ENCODE peak calls at places on chromosomes 16 and 17, in eight cellular contexts. H, J, F, I, N, V, Y and A are unnamed samples.

GRCh38 chr17:77778636-77779524 is 179.6 kb upstream of the TNRC6C start:
- DNase-seq in N (no peak), J (no peak), Y (no peak), V (no peak), H (no peak), F (no peak), I (no peak), A (no peak)

GRCh38 chr17:66507103-66507923 is 204.9 kb downstream of the PRKCA start:
- DNase-seq in N (peak; percentile 75), I (no peak), H (no peak), F (no peak), Y (no peak), J (no peak), V (peak; percentile 31), A (no peak)

GRCh38 chr16:52050418-52050817 is 496.5 kb downstream of the TOX3 start:
- DNase-seq in N (peak; percentile 24), J (no peak), V (no peak), H (no peak), I (no peak), Y (no peak), F (no peak), A (no peak)

GRCh38 chr17:81665205-81666091 is 957 bp downstream of the OXLD1 start:
- DNase-seq in V (no peak), I (no peak), J (peak; percentile 16), F (no peak), N (peak; percentile 6), H (no peak), Y (peak; percentile 61), A (no peak)

GRCh38 chr16:81778861-81779539 is at the start of gene PLCG2:
- DNase-seq in N (no peak), Y (peak; percentile 68), J (peak; percentile 22), H (peak; percentile 74), F (no peak), V (no peak), I (peak; percentile 92), A (no peak)

GRCh38 chr16:56988948-56989945 is at the start of gene NLRC5:
- DNase-seq in V (no peak), F (peak; percentile 81), I (peak; percentile 97), H (peak; percentile 83), N (peak; percentile 78), Y (peak; percentile 96), J (peak; percentile 95), A (no peak)

GRCh38 chr17:45022655-45023339 is 28.6 kb downstream of the DCAKD start:
- DNase-seq in F (no peak), I (no peak), V (no peak), Y (no peak), N (no peak), J (no peak), H (no peak), A (no peak)

GRCh38 chr17:17509601-17510425 is 13.6 kb upstream of the RASD1 start:
- DNase-seq in V (no peak), F (no peak), H (no peak), Y (no peak), N (no peak), I (no peak), J (no peak), A (no peak)

GRCh38 chr17:50627782-50628601 is 6.7 kb upstream of the ABCC3 start:
- DNase-seq in I (no peak), J (no peak), Y (no peak), V (no peak), F (no peak), N (no peak), H (no peak), A (no peak)

GRCh38 chr16:30378236-30379164 is 3.9 kb downstream of the SEPTIN1 start:
- DNase-seq in V (peak; percentile 82), H (peak; percentile 97), I (peak; percentile 100), Y (peak; percentile 99), N (peak; percentile 94), F (peak; percentile 99), J (peak; percentile 97), A (peak; percentile 81)

GRCh38 chr17:56222255-56222654 is 69.0 kb downstream of the ANKFN1 start:
- DNase-seq in N (peak; percentile 13), Y (no peak), V (no peak), F (no peak), H (no peak), J (no peak), I (no peak), A (no peak)

GRCh38 chr17:2700491-2701141 is 10.9 kb downstream of the CLUH start:
- DNase-seq in I (peak; percentile 75), F (no peak), J (no peak), Y (no peak), V (no peak), N (no peak), H (no peak), A (no peak)

GRCh38 chr16:4383591-4384495 is 12.2 kb downstream of the VASN start:
- DNase-seq in Y (no peak), I (no peak), J (no peak), N (no peak), V (no peak), F (no peak), H (no peak), A (no peak)

GRCh38 chr16:11111166-11111565 is 144.8 kb downstream of the SOCS1 start:
- DNase-seq in V (no peak), H (no peak), I (no peak), N (no peak), J (no peak), Y (no peak), F (no peak), A (no peak)

GRCh38 chr16:15811416-15811777 is 45.4 kb downstream of the MYH11 start:
- DNase-seq in F (no peak), Y (no peak), V (no peak), I (no peak), N (no peak), H (no peak), J (no peak), A (no peak)

GRCh38 chr17:37182786-37183185 is 193.0 kb upstream of the C17orf78 start:
- DNase-seq in N (peak; percentile 15), H (no peak), J (no peak), F (no peak), Y (no peak), I (no peak), V (peak; percentile 8), A (no peak)

GRCh38 chr17:13273744-13274295 is 256.0 kb upstream of the ELAC2 start:
- DNase-seq in N (peak; percentile 4), Y (no peak), H (no peak), J (no peak), I (no peak), V (peak; percentile 49), F (no peak), A (no peak)

GRCh38 chr17:19714542-19715411 is 1.6 kb downstream of the SLC47A2 start:
- DNase-seq in H (no peak), N (no peak), Y (no peak), J (no peak), F (no peak), V (no peak), I (peak; percentile 82), A (no peak)